ENCODE peak calls at places on chromosomes 11 and 22, in six cellular contexts. F is dorsolateral prefrontal cortex; I is AG04450; H is lower lobe of right lung; Q is CD8-positive, alpha-beta T cell; O is endodermal cell. Y is an unnamed sample.

GRCh38 chr22:29332886-29333496 is 17.5 kb upstream of the RASL10A start:
- DNase-seq in F (no peak), O (no peak), I (no peak), H (no peak), Q (no peak), Y (no peak)

GRCh38 chr11:27563201-27563600 is 56.6 kb upstream of the LIN7C start:
- DNase-seq in O (no peak), I (no peak), F (no peak), Q (no peak), H (no peak), Y (no peak)

GRCh38 chr11:41955635-41956400 is 496.4 kb upstream of the LRRC4C start:
- DNase-seq in F (no peak), H (no peak), I (no peak), Q (no peak), O (no peak), Y (no peak)

GRCh38 chr11:34149274-34149673 is 43.8 kb downstream of the NAT10 start:
- DNase-seq in O (no peak), Q (no peak), H (peak), I (no peak), F (no peak), Y (no peak)

GRCh38 chr11:89516496-89516895 is 25.3 kb upstream of the NOX4 start:
- DNase-seq in H (no peak), O (no peak), Q (no peak), I (no peak), F (no peak), Y (no peak)

GRCh38 chr11:19242184-19242932 is 1.6 kb upstream of the E2F8 start:
- DNase-seq in H (no peak), I (no peak), Q (no peak), O (peak), F (no peak), Y (no peak)

GRCh38 chr11:8365542-8365941 is 101.9 kb upstream of the LMO1 start:
- DNase-seq in H (no peak), Q (no peak), I (no peak), O (peak), F (no peak), Y (no peak)

GRCh38 chr11:105000797-105001196 is 22.2 kb downstream of the CASP5 start:
- DNase-seq in F (no peak), O (peak), H (peak), I (no peak), Q (peak), Y (no peak)

GRCh38 chr11:63405114-63405513 is 35.5 kb downstream of the SLC22A9 start:
- DNase-seq in Q (no peak), I (no peak), F (no peak), O (no peak), H (no peak), Y (no peak)

GRCh38 chr22:38347181-38347943 is 30.1 kb upstream of the CSNK1E start:
- DNase-seq in Q (no peak), I (no peak), H (no peak), O (peak), F (no peak), Y (no peak)

GRCh38 chr11:72217856-72218745 is 1.5 kb downstream of the FOLR2 start:
- DNase-seq in H (no peak), I (no peak), O (peak), Q (no peak), F (no peak), Y (no peak)

GRCh38 chr11:119148855-119149370 is at the start of gene ABCG4:
- DNase-seq in O (no peak), I (no peak), F (peak), H (peak), Q (peak), Y (no peak)

GRCh38 chr22:20566420-20567260 is 59.2 kb downstream of the MED15 start:
- DNase-seq in O (no peak), I (no peak), F (no peak), Q (peak), H (no peak), Y (peak)

GRCh38 chr11:29190313-29190712 is 826.5 kb downstream of the KCNA4 start:
- DNase-seq in I (no peak), Q (no peak), H (no peak), O (no peak), F (no peak), Y (no peak)

GRCh38 chr11:76629133-76629852 is 41.3 kb downstream of the LRRC32 start:
- DNase-seq in I (no peak), H (peak), O (no peak), F (no peak), Q (no peak), Y (no peak)

GRCh38 chr11:111540114-111540920 is at the start of gene LAYN:
- DNase-seq in I (no peak), H (peak), F (peak), Q (peak), O (peak), Y (no peak)

GRCh38 chr11:61899146-61899841 is 7.9 kb upstream of the FADS3 start:
- DNase-seq in F (peak), H (peak), O (peak), I (no peak), Q (peak), Y (no peak)

GRCh38 chr11:84580338-84580737 is 1046.8 kb downstream of the DLG2 start:
- DNase-seq in H (no peak), F (no peak), I (no peak), O (no peak), Q (no peak), Y (no peak)

GRCh38 chr11:118002010-118002540 is 15.9 kb downstream of the IL10RA start:
- DNase-seq in Q (no peak), H (no peak), I (no peak), F (no peak), O (no peak), Y (no peak)

GRCh38 chr11:70944636-70945035 is 307.7 kb downstream of the SHANK2 start:
- DNase-seq in H (no peak), Q (no peak), I (no peak), F (no peak), O (no peak), Y (no peak)
- TF ChIP-seq CTCF in H (no peak), Q (no peak), I (no peak), F (no peak), O (peak), Y (no peak)

GRCh38 chr11:130737866-130738431 is 178.3 kb downstream of the SNX19 start:
- DNase-seq in H (no peak), F (no peak), I (no peak), Q (no peak), O (peak), Y (peak)
- H3K4me3 ChIP-seq in H (no peak), F (no peak), I (peak), Q (no peak), O (no peak), Y (peak)

GRCh38 chr22:30423296-30423958 is 2.1 kb upstream of the MTFP1 start:
- DNase-seq in H (peak), O (no peak), Q (peak), F (peak), I (no peak), Y (no peak)

GRCh38 chr22:30423959-30424380 is 1.6 kb upstream of the MTFP1 start:
- DNase-seq in O (peak), F (peak), I (peak), H (peak), Q (peak), Y (peak)

GRCh38 chr22:30425616-30426394 is at the start of gene MTFP1:
- DNase-seq in F (peak), Q (peak), H (peak), I (no peak), O (peak), Y (no peak)

GRCh38 chr22:30425327-30425615 is 297 bp upstream of the MTFP1 start:
- DNase-seq in Q (no peak), F (no peak), H (no peak), I (no peak), O (no peak), Y (no peak)

GRCh38 chr22:30424471-30425326 is 869 bp upstream of the MTFP1 start:
- DNase-seq in I (no peak), Q (no peak), O (peak), H (no peak), F (no peak), Y (no peak)
- TF ChIP-seq CTCF in I (no peak), Q (no peak), O (peak), H (no peak), F (no peak), Y (no peak)

GRCh38 chr11:94794287-94795168 is 26.4 kb downstream of the AMOTL1 start:
- DNase-seq in F (no peak), H (peak), Q (no peak), I (peak), O (no peak), Y (peak)
- H3K4me3 ChIP-seq in F (no peak), H (no peak), Q (no peak), I (peak), O (no peak), Y (peak)